ENCODE peak calls at places on chromosomes 16 and 17, in eight cellular contexts. T is left lung; M is tibial artery; I is CD8-positive, alpha-beta T cell; W is AG04449; D is tibial nerve; V is hepatocyte; Z is AG09319. L is an unnamed sample.

GRCh38 chr16:66623755-66624154 is 19.3 kb downstream of the CMTM3 start:
- DNase-seq in T (no peak), M (no peak), I (no peak), W (no peak), D (no peak), V (no peak), Z (no peak), L (no peak)

GRCh38 chr17:17181666-17182600 is 24.2 kb downstream of the PLD6 start:
- DNase-seq in T (peak; percentile 55), M (no peak), I (peak; percentile 59), W (no peak), D (no peak), V (no peak), Z (no peak), L (no peak)

GRCh38 chr16:2720063-2720455 is at the start of gene PRSS27:
- DNase-seq in T (peak; percentile 80), M (peak; percentile 59), I (no peak), W (no peak), D (no peak), V (no peak), Z (no peak), L (peak; percentile 22)

GRCh38 chr17:28864991-28865849 is 10.4 kb downstream of the ERAL1 start:
- DNase-seq in T (peak; percentile 33), M (no peak), I (no peak), W (no peak), D (no peak), V (peak; percentile 47), Z (no peak), L (no peak)

GRCh38 chr16:69324013-69324531 is 6.3 kb downstream of the PDF start:
- DNase-seq in T (no peak), M (no peak), I (no peak), W (no peak), D (peak; percentile 34), V (peak; percentile 48), Z (no peak), L (no peak)

GRCh38 chr17:83191388-83192160 is 112.2 kb downstream of the METRNL start:
- DNase-seq in T (peak; percentile 79), M (peak; percentile 64), I (no peak), W (no peak), D (peak; percentile 5), V (no peak), Z (no peak), L (no peak)

GRCh38 chr17:80498242-80498919 is 22.0 kb upstream of the NPTX1 start:
- DNase-seq in T (peak; percentile 64), M (no peak), I (no peak), W (no peak), D (no peak), V (no peak), Z (no peak), L (no peak)

GRCh38 chr17:30290696-30291570 is 811 bp downstream of the BLMH start:
- DNase-seq in T (peak; percentile 87), M (peak; percentile 66), I (peak; percentile 18), W (no peak), D (peak; percentile 9), V (peak; percentile 60), Z (no peak), L (peak; percentile 52)

GRCh38 chr16:50800074-50800473 is 58.2 kb downstream of the CYLD start:
- DNase-seq in T (no peak), M (no peak), I (no peak), W (no peak), D (no peak), V (no peak), Z (no peak), L (no peak)

GRCh38 chr16:3065742-3066439 is 451 bp downstream of the IL32 start:
- DNase-seq in T (peak; percentile 79), M (no peak), I (peak; percentile 51), W (no peak), D (no peak), V (no peak), Z (no peak), L (no peak)

GRCh38 chr16:1960665-1961630 is 1.6 kb downstream of the NDUFB10 start:
- DNase-seq in T (no peak), M (no peak), I (peak; percentile 44), W (no peak), D (no peak), V (no peak), Z (no peak), L (no peak)

GRCh38 chr16:11796227-11797165 is 562 bp downstream of the ZC3H7A start:
- DNase-seq in T (peak; percentile 92), M (peak; percentile 88), I (peak; percentile 51), W (no peak), D (peak; percentile 48), V (peak; percentile 77), Z (no peak), L (peak; percentile 66)

GRCh38 chr17:61007980-61008379 is 330.3 kb downstream of the BCAS3 start:
- DNase-seq in T (no peak), M (no peak), I (no peak), W (no peak), D (no peak), V (peak; percentile 17), Z (no peak), L (no peak)

GRCh38 chr17:27282054-27282501 is 11.8 kb upstream of the WSB1 start:
- DNase-seq in T (no peak), M (no peak), I (no peak), W (peak; percentile 71), D (peak; percentile 48), V (no peak), Z (peak; percentile 57), L (no peak)

GRCh38 chr17:27285501-27285900 is 8.4 kb upstream of the WSB1 start:
- DNase-seq in T (no peak), M (no peak), I (no peak), W (no peak), D (no peak), V (no peak), Z (no peak), L (no peak)

GRCh38 chr17:27288183-27288582 is 5.7 kb upstream of the WSB1 start:
- DNase-seq in T (no peak), M (no peak), I (no peak), W (no peak), D (no peak), V (no peak), Z (no peak), L (no peak)

GRCh38 chr17:27283057-27283456 is 10.9 kb upstream of the WSB1 start:
- DNase-seq in T (no peak), M (no peak), I (no peak), W (no peak), D (no peak), V (no peak), Z (no peak), L (no peak)

GRCh38 chr17:27284811-27285415 is 9.0 kb upstream of the WSB1 start:
- DNase-seq in T (no peak), M (no peak), I (no peak), W (no peak), D (no peak), V (no peak), Z (no peak), L (no peak)
- TF ChIP-seq CTCF in T (no peak), M (no peak), I (no peak), W (no peak), D (no peak), V (no peak), Z (no peak), L (no peak)

GRCh38 chr17:44733753-44734152 is 25.0 kb upstream of the ADAM11 start:
- DNase-seq in T (no peak), M (no peak), I (no peak), W (no peak), D (no peak), V (peak; percentile 37), Z (no peak), L (peak; percentile 45)
- TF ChIP-seq CTCF in T (no peak), M (no peak), I (no peak), W (peak; percentile 39), D (no peak), V (peak; percentile 30), Z (peak; percentile 13), L (no peak)

DNA sequence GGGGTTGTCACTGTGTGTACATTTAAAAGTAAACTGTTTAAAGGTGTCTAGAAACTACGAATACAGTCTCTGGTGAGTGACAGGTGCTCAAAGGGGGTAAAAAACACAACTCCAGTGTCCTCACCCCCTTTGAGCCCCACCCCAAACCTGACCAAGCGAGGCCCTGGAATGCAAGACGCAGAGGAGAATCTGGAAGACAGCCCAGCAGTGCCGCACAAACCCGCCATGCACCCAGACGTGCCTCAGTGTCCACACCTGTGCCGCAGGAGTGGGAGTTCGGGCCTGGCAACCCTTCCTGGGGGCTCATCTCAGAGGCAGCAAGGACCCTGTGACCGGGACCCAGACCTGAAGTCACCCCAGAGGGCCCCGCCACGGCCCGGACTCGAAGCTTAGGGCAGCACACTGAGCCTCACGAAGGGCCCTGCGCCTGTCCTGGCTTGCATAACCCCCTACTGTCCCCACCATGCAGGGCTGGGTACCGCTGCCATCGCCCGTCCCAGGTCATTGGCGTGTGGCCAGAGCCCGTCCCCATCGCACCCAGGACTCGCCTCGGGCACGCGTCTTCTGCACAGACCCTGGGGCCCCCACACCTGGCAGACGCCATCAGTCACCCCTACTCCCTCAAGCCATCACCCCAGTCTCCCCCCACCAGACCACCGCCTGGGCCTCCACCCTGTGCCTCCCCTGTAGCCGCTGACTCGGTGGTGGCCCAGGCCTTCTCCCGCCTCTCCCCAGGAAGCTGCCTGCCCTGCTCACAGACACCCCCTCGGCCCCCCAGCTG is 33.0 kb upstream of the ZC3H18 start:
- DNase-seq in T (peak; percentile 80), M (no peak), I (no peak), W (no peak), D (no peak), V (no peak), Z (no peak), L (peak; percentile 54)
- TF ChIP-seq CTCF in T (no peak), M (no peak), I (no peak), W (no peak), D (no peak), V (no peak), Z (no peak), L (peak; percentile 19)

DNA sequence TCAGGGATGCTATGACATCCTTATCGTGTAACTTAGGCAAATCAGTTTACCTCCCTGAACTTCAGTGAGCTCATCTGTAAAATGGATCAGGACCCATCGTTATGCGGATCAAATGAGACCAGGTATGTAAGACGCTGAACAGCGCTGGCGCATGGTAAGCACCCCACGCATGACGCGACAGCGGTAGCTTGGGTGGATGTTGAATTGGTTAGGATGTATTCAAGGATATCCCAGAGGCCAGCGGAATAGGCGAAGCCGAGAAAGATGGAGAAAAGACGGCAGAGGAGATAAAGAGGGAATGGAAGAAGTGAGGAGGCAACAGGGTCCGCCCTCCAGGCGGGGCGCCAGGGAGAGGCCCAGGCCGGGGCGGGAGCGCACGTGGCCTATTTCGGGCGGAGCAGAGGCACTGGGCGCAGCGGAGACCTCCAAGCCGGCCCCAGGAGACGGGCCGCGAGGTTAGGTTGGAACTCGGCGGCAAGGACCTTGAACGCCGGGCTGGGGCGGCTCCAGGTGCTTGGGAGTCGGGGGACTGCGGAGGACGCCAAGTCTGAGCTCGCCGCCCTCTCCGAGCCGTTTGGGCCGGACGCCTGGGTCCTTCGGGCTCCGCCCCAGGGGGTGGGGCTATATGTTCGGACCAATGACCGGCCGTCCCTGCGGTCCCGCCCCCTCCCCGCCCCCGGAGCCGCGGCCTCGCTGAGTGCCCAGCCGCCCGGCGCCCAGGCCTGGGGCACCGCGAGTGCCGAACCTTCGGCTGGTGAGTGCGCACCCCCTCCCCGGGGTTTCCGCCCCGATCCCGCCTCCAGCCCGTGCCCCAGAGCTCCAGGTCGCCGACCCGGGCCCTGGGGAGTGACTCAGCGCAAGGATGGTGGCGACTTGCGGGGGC is at the start of gene ZNF771:
- DNase-seq in T (peak; percentile 97), M (peak; percentile 97), I (peak; percentile 80), W (peak; percentile 17), D (peak; percentile 92), V (peak; percentile 96), Z (peak; percentile 64), L (peak; percentile 97)
- TF ChIP-seq CTCF in T (no peak), M (no peak), I (no peak), W (no peak), D (no peak), V (no peak), Z (no peak), L (no peak)

GRCh38 chr16:57802635-57803412 is 533 bp upstream of the KIFC3 start:
- DNase-seq in T (peak; percentile 67), M (no peak), I (no peak), W (no peak), D (peak; percentile 12), V (peak; percentile 67), Z (no peak), L (no peak)
- TF ChIP-seq CTCF in T (no peak), M (no peak), I (no peak), W (no peak), D (no peak), V (no peak), Z (no peak), L (no peak)